ENCODE peak calls at places on chromosome X, in five cellular contexts. Q is A673, N is progenitor cell of endocrine pancreas, Y is endothelial cell, O is pancreas. H is an unnamed sample.
A peak's percentile ranks its signal among the peaks of the same experiment; 100 is the strongest.

GRCh38 chrX:135513140-135513535 is 7.3 kb upstream of the INTS6L start:
- DNase-seq in O (no peak), Q (peak; percentile 19), Y (no peak), N (no peak), H (no peak)

GRCh38 chrX:1119275-1119674 is 93.2 kb downstream of the CRLF2 start:
- DNase-seq in N (no peak), O (no peak), Q (no peak), Y (no peak), H (no peak)

GRCh38 chrX:117636826-117637225 is 479.8 kb downstream of the KLHL13 start:
- DNase-seq in O (no peak), Y (no peak), N (no peak), Q (no peak), H (no peak)

GRCh38 chrX:69016220-69016941 is 148.9 kb downstream of the PJA1 start:
- DNase-seq in O (no peak), Y (no peak), N (no peak), Q (no peak), H (no peak)

GRCh38 chrX:73562986-73563739 is at the start of gene CHIC1:
- DNase-seq in Y (peak; percentile 62), O (peak; percentile 69), Q (peak; percentile 79), N (peak; percentile 45), H (peak; percentile 78)

GRCh38 chrX:7926501-7926900 is 712 bp downstream of the PNPLA4 start:
- DNase-seq in O (no peak), Q (no peak), Y (no peak), N (no peak), H (no peak)

GRCh38 chrX:103656623-103657022 is 27.8 kb downstream of the TCEAL1 start:
- DNase-seq in Q (no peak), Y (no peak), N (no peak), O (no peak), H (no peak)

GRCh38 chrX:45803383-45803921 is 602.8 kb upstream of the DIPK2B start:
- DNase-seq in Q (peak; percentile 37), Y (no peak), O (no peak), N (no peak), H (no peak)

GRCh38 chrX:13711141-13711540 is 22.2 kb downstream of the RAB9A start:
- DNase-seq in N (no peak), O (no peak), Q (no peak), Y (no peak), H (no peak)

GRCh38 chrX:100297732-100298131 is 112.3 kb downstream of the PCDH19 start:
- DNase-seq in N (no peak), O (no peak), Y (no peak), Q (no peak), H (no peak)

GRCh38 chrX:8844157-8844556 is 43.0 kb upstream of the FAM9A start:
- DNase-seq in N (no peak), O (no peak), Y (no peak), Q (no peak), H (no peak)

GRCh38 chrX:1584237-1585011 is 7.0 kb upstream of the AKAP17A start:
- DNase-seq in N (no peak), Q (no peak), Y (no peak), O (no peak), H (no peak)

GRCh38 chrX:16603822-16604221 is 46.1 kb upstream of the S100G start:
- DNase-seq in Q (no peak), N (no peak), Y (no peak), O (no peak), H (no peak)